ENCODE peak calls at places on chromosomes 2 and 18, in nine cellular contexts. O, L, S, A, N, B, X, J and U are unnamed samples.
A peak's percentile ranks its signal among the peaks of the same experiment; 100 is the strongest.

GRCh38 chr2:15940661-15941482 is 522 bp downstream of the MYCN start:
- DNase-seq in O (no peak), L (no peak), S (no peak), A (no peak), N (peak; percentile 8), B (no peak), X (no peak), J (no peak), U (no peak)

GRCh38 chr2:112995346-112995920 is 9.8 kb upstream of the IL36A start:
- DNase-seq in O (no peak), L (no peak), S (no peak), A (no peak), N (no peak), B (no peak), X (no peak), J (no peak), U (no peak)

GRCh38 chr2:88010136-88010535 is 6.2 kb downstream of the RNU2-63P start:
- DNase-seq in O (no peak), L (no peak), S (no peak), A (no peak), N (no peak), B (no peak), X (no peak), J (no peak), U (no peak)

GRCh38 chr2:226892729-226893128 is 56.9 kb downstream of the RHBDD1 start:
- DNase-seq in O (no peak), L (no peak), S (no peak), A (peak; percentile 71), N (no peak), B (no peak), X (no peak), J (peak; percentile 25), U (no peak)

GRCh38 chr18:45449761-45450227 is 165.5 kb upstream of the SLC14A2 start:
- DNase-seq in O (peak; percentile 25), L (no peak), S (no peak), A (peak; percentile 42), N (no peak), B (no peak), X (no peak), J (no peak), U (peak; percentile 49)

GRCh38 chr2:210818473-210818872 is 262.1 kb downstream of the CPS1 start:
- DNase-seq in O (no peak), L (no peak), S (no peak), A (no peak), N (no peak), B (no peak), X (no peak), J (no peak), U (no peak)

GRCh38 chr2:162037028-162037795 is 36.8 kb downstream of the DPP4 start:
- DNase-seq in O (no peak), L (no peak), S (no peak), A (peak; percentile 2), N (no peak), B (no peak), X (no peak), J (no peak), U (no peak)

GRCh38 chr2:148527488-148528340 is 116.8 kb upstream of the EPC2 start:
- DNase-seq in O (no peak), L (no peak), S (no peak), A (no peak), N (no peak), B (no peak), X (no peak), J (peak; percentile 37), U (no peak)

GRCh38 chr2:205806126-205806905 is 124.0 kb downstream of the NRP2 start:
- DNase-seq in O (no peak), L (no peak), S (no peak), A (no peak), N (no peak), B (no peak), X (no peak), J (no peak), U (peak; percentile 81)

GRCh38 chr2:162056796-162057399 is 17.1 kb downstream of the DPP4 start:
- DNase-seq in O (no peak), L (no peak), S (no peak), A (no peak), N (no peak), B (no peak), X (no peak), J (no peak), U (no peak)

GRCh38 chr2:37676274-37676673 is 4.8 kb upstream of the CDC42EP3 start:
- DNase-seq in O (no peak), L (no peak), S (no peak), A (no peak), N (peak; percentile 47), B (peak; percentile 63), X (no peak), J (peak; percentile 77), U (no peak)

GRCh38 chr2:220703279-220703678 is 868.8 kb downstream of the EPHA4 start:
- DNase-seq in O (no peak), L (no peak), S (no peak), A (no peak), N (no peak), B (no peak), X (no peak), J (peak; percentile 74), U (no peak)

GRCh38 chr2:190277234-190278112 is 42.2 kb downstream of the HIBCH start:
- DNase-seq in O (no peak), L (no peak), S (no peak), A (peak; percentile 65), N (peak; percentile 77), B (peak; percentile 56), X (peak; percentile 22), J (peak; percentile 38), U (no peak)

GRCh38 chr2:25078171-25079049 is 36.5 kb downstream of the EFR3B start:
- DNase-seq in O (no peak), L (no peak), S (no peak), A (peak; percentile 28), N (peak; percentile 55), B (peak; percentile 24), X (no peak), J (peak; percentile 90), U (no peak)

GRCh38 chr2:27889774-27890145 is 427 bp downstream of the RBKS start:
- DNase-seq in O (no peak), L (no peak), S (no peak), A (no peak), N (no peak), B (no peak), X (no peak), J (peak; percentile 56), U (no peak)

GRCh38 chr2:188527110-188527509 is 235.4 kb downstream of the GULP1 start:
- DNase-seq in O (no peak), L (no peak), S (no peak), A (peak; percentile 37), N (no peak), B (no peak), X (no peak), J (no peak), U (no peak)

GRCh38 chr18:58438984-58439311 is 189.9 kb downstream of the ALPK2 start:
- DNase-seq in O (no peak), L (no peak), S (no peak), A (no peak), N (no peak), B (no peak), X (no peak), J (no peak), U (no peak)

GRCh38 chr2:20576598-20577115 is 74.2 kb downstream of the HS1BP3 start:
- DNase-seq in O (no peak), L (no peak), S (no peak), A (no peak), N (peak; percentile 50), B (no peak), X (peak; percentile 71), J (peak; percentile 57), U (no peak)

GRCh38 chr18:24968233-24968775 is 383.7 kb downstream of the ZNF521 start:
- DNase-seq in O (no peak), L (no peak), S (no peak), A (no peak), N (no peak), B (no peak), X (no peak), J (no peak), U (no peak)

GRCh38 chr2:16362611-16363010 is 303.0 kb downstream of the CYRIA start:
- DNase-seq in O (no peak), L (no peak), S (no peak), A (no peak), N (no peak), B (no peak), X (no peak), J (no peak), U (no peak)

GRCh38 chr2:68643874-68644485 is 601 bp downstream of the PROKR1 start:
- DNase-seq in O (no peak), L (no peak), S (no peak), A (no peak), N (no peak), B (no peak), X (no peak), J (no peak), U (no peak)

GRCh38 chr2:241702155-241702404 is 241 bp downstream of the ING5 start:
- DNase-seq in O (peak; percentile 89), L (peak; percentile 78), S (peak; percentile 89), A (peak; percentile 84), N (peak; percentile 94), B (no peak), X (peak; percentile 77), J (no peak), U (no peak)

GRCh38 chr2:62147610-62148301 is 48.2 kb upstream of the B3GNT2 start:
- DNase-seq in O (no peak), L (no peak), S (no peak), A (peak; percentile 78), N (no peak), B (no peak), X (no peak), J (peak; percentile 50), U (no peak)

GRCh38 chr2:42598656-42599267 is 30.3 kb downstream of the MTA3 start:
- DNase-seq in O (no peak), L (no peak), S (no peak), A (no peak), N (no peak), B (no peak), X (peak; percentile 68), J (no peak), U (no peak)

GRCh38 chr18:75143851-75144250 is 65.1 kb downstream of the PTGR3 start:
- DNase-seq in O (no peak), L (no peak), S (no peak), A (no peak), N (no peak), B (no peak), X (no peak), J (no peak), U (no peak)

GRCh38 chr18:70195852-70196434 is 9.5 kb downstream of the RTTN start:
- DNase-seq in O (no peak), L (no peak), S (no peak), A (peak; percentile 79), N (peak; percentile 81), B (no peak), X (peak; percentile 6), J (peak; percentile 53), U (no peak)

GRCh38 chr18:49023281-49023937 is 72.6 kb upstream of the SMAD7 start:
- DNase-seq in O (no peak), L (no peak), S (no peak), A (no peak), N (no peak), B (no peak), X (peak; percentile 93), J (no peak), U (no peak)

GRCh38 chr18:56238576-56238975 is 399.8 kb downstream of the TXNL1 start:
- DNase-seq in O (no peak), L (no peak), S (no peak), A (no peak), N (no peak), B (no peak), X (no peak), J (no peak), U (no peak)

GRCh38 chr2:143686585-143687164 is 557.5 kb downstream of the ARHGAP15 start:
- DNase-seq in O (no peak), L (no peak), S (no peak), A (peak; percentile 63), N (peak; percentile 55), B (peak; percentile 28), X (peak; percentile 41), J (peak; percentile 48), U (no peak)

GRCh38 chr2:58448845-58449244 is 207.7 kb upstream of the FANCL start:
- DNase-seq in O (no peak), L (no peak), S (no peak), A (no peak), N (no peak), B (no peak), X (no peak), J (no peak), U (no peak)

GRCh38 chr2:42138163-42139016 is 30.8 kb upstream of the EML4 start:
- DNase-seq in O (no peak), L (no peak), S (no peak), A (peak; percentile 98), N (no peak), B (no peak), X (no peak), J (peak; percentile 98), U (no peak)